ENCODE peak calls at places on chromosomes 11 and 22, in eight cellular contexts. U is K562, E is A549, J is heart left ventricle, T is body of pancreas, F is endothelial cell of umbilical vein, O is IMR-90, S is prostate gland. M is an unnamed sample.

GRCh38 chr11:10770626-10771254 is 19.7 kb downstream of the CTR9 start:
- DNase-seq in U (peak; percentile 48), E (peak; percentile 60), J (no peak), T (peak; percentile 66), F (peak; percentile 71), O (peak; percentile 55), S (no peak), M (peak; percentile 71)

GRCh38 chr11:8768625-8769333 is 86.2 kb downstream of the RPL27A start:
- DNase-seq in U (peak; percentile 64), E (peak; percentile 44), J (no peak), T (peak; percentile 64), F (no peak), O (peak; percentile 89), S (no peak), M (no peak)

GRCh38 chr11:70430122-70430521 is 31.8 kb downstream of the CTTN start:
- DNase-seq in U (no peak), E (no peak), J (no peak), T (no peak), F (no peak), O (no peak), S (no peak), M (no peak)

GRCh38 chr11:12359761-12360160 is 17.6 kb upstream of the PARVA start:
- DNase-seq in U (no peak), E (no peak), J (no peak), T (no peak), F (no peak), O (peak; percentile 84), S (no peak), M (no peak)

GRCh38 chr11:75289919-75290318 is 49.3 kb downstream of the TPBGL start:
- DNase-seq in U (no peak), E (no peak), J (peak; percentile 37), T (no peak), F (no peak), O (no peak), S (no peak), M (no peak)

GRCh38 chr11:59857444-59858434 is 8.5 kb downstream of the TCN1 start:
- DNase-seq in U (peak; percentile 84), E (peak; percentile 29), J (no peak), T (no peak), F (peak; percentile 75), O (no peak), S (no peak), M (no peak)

GRCh38 chr22:50233223-50233622 is 11.6 kb downstream of the TUBGCP6 start:
- DNase-seq in U (no peak), E (no peak), J (no peak), T (no peak), F (no peak), O (no peak), S (no peak), M (no peak)

GRCh38 chr11:119223856-119224255 is 17.7 kb downstream of the CBL start:
- DNase-seq in U (no peak), E (no peak), J (no peak), T (no peak), F (no peak), O (peak; percentile 63), S (no peak), M (no peak)

GRCh38 chr22:38070250-38070921 is 13.2 kb downstream of the PICK1 start:
- DNase-seq in U (no peak), E (no peak), J (peak; percentile 44), T (no peak), F (no peak), O (no peak), S (no peak), M (no peak)

GRCh38 chr11:120302001-120302805 is 22.9 kb upstream of the TLCD5 start:
- DNase-seq in U (no peak), E (no peak), J (no peak), T (peak; percentile 88), F (no peak), O (no peak), S (peak; percentile 96), M (no peak)

GRCh38 chr22:46323126-46323525 is 12.4 kb upstream of the TRMU start:
- DNase-seq in U (no peak), E (no peak), J (peak; percentile 46), T (no peak), F (no peak), O (no peak), S (no peak), M (no peak)

GRCh38 chr11:534592-535518 is 521 bp downstream of the HRAS start:
- DNase-seq in U (no peak), E (no peak), J (no peak), T (no peak), F (peak; percentile 24), O (no peak), S (peak; percentile 87), M (peak; percentile 64)

GRCh38 chr11:538431-539051 is 1.2 kb downstream of the LRRC56 start:
- DNase-seq in U (no peak), E (no peak), J (peak; percentile 46), T (no peak), F (no peak), O (no peak), S (no peak), M (no peak)

GRCh38 chr11:537622-538430 is 499 bp downstream of the LRRC56 start:
- DNase-seq in U (no peak), E (no peak), J (peak; percentile 54), T (no peak), F (no peak), O (no peak), S (no peak), M (no peak)

GRCh38 chr11:535519-536454 is at the start of gene HRAS:
- DNase-seq in U (peak; percentile 100), E (peak; percentile 95), J (peak; percentile 98), T (peak; percentile 94), F (peak; percentile 94), O (peak; percentile 90), S (peak; percentile 95), M (peak; percentile 92)

DNA sequence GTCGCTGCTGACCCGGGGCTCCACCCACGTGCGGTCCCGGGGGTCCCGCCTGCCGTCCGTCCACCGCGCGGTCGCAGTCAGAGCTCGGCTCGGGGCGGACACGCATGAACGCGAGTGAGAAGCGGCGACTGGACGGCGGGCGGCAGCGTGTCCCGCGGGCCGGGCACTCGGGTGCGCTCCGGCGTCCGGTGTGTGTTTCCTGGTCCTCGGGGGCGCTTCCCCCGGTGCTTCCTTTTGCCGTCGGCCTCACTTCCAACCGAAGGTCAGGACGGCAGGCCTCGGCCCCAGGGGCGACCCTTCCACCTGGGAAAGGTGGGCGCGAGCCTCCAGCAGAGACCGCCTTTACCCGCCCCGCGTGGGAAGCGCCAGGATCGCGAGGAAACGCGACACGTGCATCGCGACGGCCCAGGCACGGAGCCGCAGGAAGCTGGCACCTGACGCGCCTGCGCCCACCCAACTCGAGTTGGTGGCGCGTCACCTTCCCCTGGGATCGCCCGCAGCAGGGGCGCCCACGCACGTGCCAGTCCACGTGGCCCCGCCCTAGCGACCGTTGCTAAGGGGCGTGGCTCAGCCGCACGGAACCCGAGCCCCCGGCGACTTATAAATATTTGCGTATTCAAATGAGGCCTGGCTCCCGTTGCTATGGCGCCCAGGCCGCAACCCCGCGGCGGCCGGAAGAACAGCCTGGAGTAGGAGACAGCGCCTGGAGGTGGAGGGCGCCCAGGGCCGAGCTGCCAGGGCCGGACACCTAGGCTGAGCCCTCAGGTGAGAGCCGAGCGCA is at the start of gene LRRC56:
- DNase-seq in U (peak; percentile 95), E (peak; percentile 51), J (peak; percentile 90), T (peak; percentile 94), F (peak; percentile 54), O (peak; percentile 77), S (peak; percentile 89), M (peak; percentile 63)
- TF ChIP-seq POLR2A in U (peak; percentile 48), E (no peak), J (no peak), T (peak; percentile 61), F (no peak), O (peak; percentile 49), S (peak; percentile 37), M (no peak)

GRCh38 chr22:42994917-42995562 is 19.9 kb downstream of the PACSIN2 start:
- DNase-seq in U (no peak), E (peak; percentile 95), J (no peak), T (peak; percentile 94), F (peak; percentile 66), O (peak; percentile 94), S (peak; percentile 95), M (peak; percentile 64)

GRCh38 chr22:42992886-42993479 is 22.0 kb downstream of the PACSIN2 start:
- DNase-seq in U (no peak), E (no peak), J (no peak), T (no peak), F (no peak), O (no peak), S (no peak), M (no peak)

GRCh38 chr22:42993651-42994275 is 21.2 kb downstream of the PACSIN2 start:
- DNase-seq in U (no peak), E (peak; percentile 73), J (no peak), T (peak; percentile 31), F (no peak), O (peak; percentile 60), S (peak; percentile 55), M (no peak)

GRCh38 chr22:42992092-42992491 is 22.9 kb downstream of the PACSIN2 start:
- DNase-seq in U (no peak), E (no peak), J (no peak), T (no peak), F (no peak), O (no peak), S (no peak), M (no peak)

DNA sequence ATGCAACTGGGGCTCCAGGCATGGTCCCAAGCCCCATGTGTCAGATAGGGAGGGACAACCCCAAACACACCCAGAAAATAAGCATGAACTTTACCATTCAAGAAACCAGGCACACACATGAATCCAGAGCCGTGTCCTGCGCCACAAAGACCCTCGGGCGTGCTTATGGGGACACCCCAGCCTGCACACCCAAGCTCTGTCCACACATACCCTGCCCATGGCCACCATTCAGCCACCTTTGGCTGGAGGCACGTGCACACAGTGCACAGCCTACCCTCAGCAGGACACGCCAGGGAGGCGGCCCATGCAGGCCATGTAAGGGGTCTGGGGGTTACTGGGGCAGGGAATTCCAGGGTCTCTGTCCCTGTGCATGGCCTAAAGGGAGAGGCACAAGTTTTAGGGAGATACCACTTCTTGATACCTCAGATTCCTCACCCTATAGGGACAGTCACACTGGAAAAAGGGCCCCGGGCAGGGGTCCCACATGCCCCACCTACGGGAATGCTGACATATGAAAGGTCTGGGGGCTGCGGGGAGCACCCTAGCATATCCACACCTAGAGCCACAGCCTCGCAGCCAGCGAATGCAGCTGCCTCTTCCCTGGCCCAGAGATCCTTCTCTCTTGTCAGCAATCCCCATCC is 20.6 kb downstream of the PACSIN2 start:
- DNase-seq in U (no peak), E (no peak), J (no peak), T (no peak), F (no peak), O (no peak), S (no peak), M (no peak)
- H3K27ac ChIP-seq in U (no peak overlapping the region), E (peak overlapping the region; percentile 95), J (peak overlapping the region; percentile 46), T (peak overlapping the region; percentile 96), F (no peak overlapping the region), O (peak overlapping the region; percentile 98), S (peak overlapping the region; percentile 97), M (peak overlapping the region; percentile 71)

GRCh38 chr11:94767701-94768601 is at the start of gene AMOTL1:
- DNase-seq in U (peak; percentile 75), E (peak; percentile 74), J (peak; percentile 93), T (peak; percentile 90), F (peak; percentile 85), O (peak; percentile 76), S (peak; percentile 89), M (peak; percentile 90)
- TF ChIP-seq POLR2A in U (peak; percentile 70), E (peak; percentile 44), J (peak; percentile 78), T (peak; percentile 83), F (peak; percentile 77), O (no peak), S (peak; percentile 73), M (peak; percentile 93)

DNA sequence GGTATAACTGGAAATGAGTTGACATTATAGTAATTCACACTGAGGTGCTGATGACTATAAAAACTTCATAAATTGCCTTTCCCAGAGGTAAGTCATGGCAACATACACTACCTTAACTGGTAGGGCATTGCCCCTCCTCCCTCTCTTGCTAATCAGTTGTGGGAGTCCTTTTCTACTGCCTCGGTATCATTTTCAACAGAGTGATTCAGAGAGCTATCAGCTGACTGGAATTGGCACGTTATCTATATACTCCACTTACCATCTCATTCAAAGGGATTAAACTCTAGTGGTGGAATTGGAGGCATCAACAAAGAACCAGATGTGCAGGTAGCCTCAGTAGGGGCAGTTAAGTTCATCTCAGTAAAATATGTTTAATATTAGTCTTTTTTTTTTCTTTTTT is 8.0 kb upstream of the NUP160 start:
- DNase-seq in U (no peak), E (peak; percentile 35), J (no peak), T (no peak), F (no peak), O (peak; percentile 58), S (no peak), M (no peak)
- H3K27ac ChIP-seq in U (no peak overlapping the region), E (peak overlapping the region; percentile 89), J (no peak overlapping the region), T (no peak overlapping the region), F (no peak overlapping the region), O (no peak overlapping the region), S (no peak overlapping the region), M (no peak overlapping the region)

M was measured in gastrocnemius medialis.